ENCODE peak calls at places on chromosome 16, in five cellular contexts. I is CD8-positive, alpha-beta T cell; C is heart right ventricle; K is AG10803; Q is lung. A is an unnamed sample.

GRCh38 chr16:69323428-69323827 is 7.0 kb downstream of the PDF start:
- DNase-seq in C (no peak), Q (no peak), I (no peak), K (no peak), A (no peak)

GRCh38 chr16:17108596-17108995 is 362.2 kb downstream of the XYLT1 start:
- DNase-seq in K (no peak), I (no peak), Q (no peak), C (no peak), A (no peak)

GRCh38 chr16:49055824-49056545 is 225.7 kb downstream of the CBLN1 start:
- DNase-seq in K (no peak), Q (no peak), C (no peak), I (no peak), A (no peak)

GRCh38 chr16:17354121-17354750 is 116.5 kb downstream of the XYLT1 start:
- DNase-seq in Q (no peak), K (no peak), I (no peak), C (no peak), A (no peak)

GRCh38 chr16:75754126-75754525 is 27.8 kb upstream of the CPHXL start:
- DNase-seq in K (peak), C (no peak), Q (no peak), I (no peak), A (no peak)

GRCh38 chr16:81907681-81908080 is 103.6 kb downstream of the SDR42E1 start:
- DNase-seq in C (no peak), Q (no peak), K (no peak), I (no peak), A (no peak)

GRCh38 chr16:49547448-49547847 is 173.8 kb downstream of the C16orf78 start:
- DNase-seq in C (no peak), K (no peak), Q (no peak), I (no peak), A (no peak)

GRCh38 chr16:24009955-24010354 is 174.2 kb downstream of the PRKCB start:
- DNase-seq in I (no peak), C (no peak), K (no peak), Q (no peak), A (no peak)

GRCh38 chr16:29729116-29729521 is 16.7 kb downstream of the C16orf54 start:
- DNase-seq in I (no peak), Q (no peak), C (no peak), K (peak), A (peak)

GRCh38 chr16:81823111-81823510 is 44.0 kb downstream of the PLCG2 start:
- DNase-seq in K (no peak), Q (no peak), I (no peak), C (peak), A (no peak)

GRCh38 chr16:88448461-88449266 is 4.4 kb upstream of the ZFPM1 start:
- DNase-seq in C (no peak), I (no peak), Q (no peak), K (no peak), A (no peak)

GRCh38 chr16:88446061-88446460 is 7.0 kb upstream of the ZFPM1 start:
- DNase-seq in I (no peak), K (no peak), C (no peak), Q (no peak), A (no peak)

GRCh38 chr16:88446736-88447135 is 6.3 kb upstream of the ZFPM1 start:
- DNase-seq in Q (no peak), K (no peak), C (no peak), I (no peak), A (no peak)

GRCh38 chr16:88449267-88449561 is 3.9 kb upstream of the ZFPM1 start:
- DNase-seq in I (no peak), K (no peak), C (no peak), Q (no peak), A (no peak)

GRCh38 chr16:88447881-88448280 is 5.2 kb upstream of the ZFPM1 start:
- DNase-seq in I (no peak), K (no peak), Q (no peak), C (no peak), A (no peak)
- H3K4me3 ChIP-seq in I (no peak), K (no peak), Q (no peak), C (no peak), A (no peak)

GRCh38 chr16:70653406-70653805 is 7.0 kb downstream of the IL34 start:
- DNase-seq in K (no peak), C (no peak), Q (no peak), I (no peak), A (no peak)
- H3K4me3 ChIP-seq in K (no peak), C (no peak), Q (no peak), I (no peak), A (no peak)

GRCh38 chr16:13606804-13607203 is 313.1 kb upstream of the ERCC4 start:
- DNase-seq in Q (no peak), C (no peak), K (no peak), I (no peak), A (no peak)
- H3K4me3 ChIP-seq in Q (no peak), C (no peak), K (no peak), I (no peak), A (no peak)

DNA sequence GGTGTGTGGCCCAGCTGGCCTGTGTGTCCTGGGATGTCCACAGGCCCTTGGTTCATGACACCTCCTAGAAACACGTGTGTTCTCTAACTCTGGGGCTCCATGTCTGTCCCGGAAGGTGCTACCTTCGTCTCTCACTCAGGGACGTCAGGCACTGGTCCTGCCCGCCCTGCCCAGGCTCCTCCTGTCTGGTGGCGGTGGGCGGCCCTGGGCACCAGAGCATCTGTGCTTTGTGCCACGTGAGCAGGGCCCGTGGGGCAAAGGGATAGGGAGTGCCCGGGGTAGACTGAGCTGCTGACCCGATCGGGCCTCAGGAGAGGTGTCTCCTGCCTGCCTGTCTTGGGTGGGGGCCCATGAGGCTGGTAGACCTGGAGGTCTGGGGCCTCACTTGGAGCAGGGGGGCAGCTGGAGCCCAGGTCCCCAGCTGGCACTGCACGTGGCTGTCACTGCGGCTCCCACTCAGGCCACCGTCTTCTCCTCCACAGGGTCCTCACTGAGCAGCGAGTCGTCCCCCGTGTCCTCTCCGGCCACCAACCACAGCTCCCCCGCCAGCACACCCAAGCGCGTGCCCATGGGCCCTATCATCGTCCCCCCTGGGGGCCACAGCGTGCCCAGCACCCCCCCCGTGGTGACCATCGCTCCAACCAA is 35.1 kb downstream of the GSE1 start:
- DNase-seq in K (no peak), Q (no peak), C (no peak), I (no peak), A (no peak)
- H3K4me3 ChIP-seq in K (no peak), Q (no peak), C (no peak), I (no peak), A (no peak)

GRCh38 chr16:55922662-55923061 is 47.5 kb upstream of the CES5A start:
- DNase-seq in Q (no peak), K (no peak), C (no peak), I (no peak), A (no peak)
- H3K4me3 ChIP-seq in Q (no peak), K (no peak), C (no peak), I (no peak), A (no peak)

GRCh38 chr16:78560997-78561396 is 461.5 kb downstream of the WWOX start:
- DNase-seq in I (no peak), Q (no peak), C (no peak), K (no peak), A (no peak)
- H3K4me3 ChIP-seq in I (no peak), Q (no peak), C (no peak), K (no peak), A (no peak)

GRCh38 chr16:62033065-62033464 is 3.2 kb downstream of the CDH8 start:
- DNase-seq in C (no peak), I (no peak), Q (no peak), K (no peak), A (no peak)

GRCh38 chr16:62036101-62036806 is at the start of gene CDH8:
- DNase-seq in C (no peak), Q (no peak), I (no peak), K (peak), A (no peak)

GRCh38 chr16:62035115-62036092 is 834 bp downstream of the CDH8 start:
- DNase-seq in K (no peak), C (no peak), Q (no peak), I (no peak), A (peak)

GRCh38 chr16:62036807-62037135 is 533 bp upstream of the CDH8 start:
- DNase-seq in K (no peak), Q (no peak), I (no peak), C (no peak), A (peak)

DNA sequence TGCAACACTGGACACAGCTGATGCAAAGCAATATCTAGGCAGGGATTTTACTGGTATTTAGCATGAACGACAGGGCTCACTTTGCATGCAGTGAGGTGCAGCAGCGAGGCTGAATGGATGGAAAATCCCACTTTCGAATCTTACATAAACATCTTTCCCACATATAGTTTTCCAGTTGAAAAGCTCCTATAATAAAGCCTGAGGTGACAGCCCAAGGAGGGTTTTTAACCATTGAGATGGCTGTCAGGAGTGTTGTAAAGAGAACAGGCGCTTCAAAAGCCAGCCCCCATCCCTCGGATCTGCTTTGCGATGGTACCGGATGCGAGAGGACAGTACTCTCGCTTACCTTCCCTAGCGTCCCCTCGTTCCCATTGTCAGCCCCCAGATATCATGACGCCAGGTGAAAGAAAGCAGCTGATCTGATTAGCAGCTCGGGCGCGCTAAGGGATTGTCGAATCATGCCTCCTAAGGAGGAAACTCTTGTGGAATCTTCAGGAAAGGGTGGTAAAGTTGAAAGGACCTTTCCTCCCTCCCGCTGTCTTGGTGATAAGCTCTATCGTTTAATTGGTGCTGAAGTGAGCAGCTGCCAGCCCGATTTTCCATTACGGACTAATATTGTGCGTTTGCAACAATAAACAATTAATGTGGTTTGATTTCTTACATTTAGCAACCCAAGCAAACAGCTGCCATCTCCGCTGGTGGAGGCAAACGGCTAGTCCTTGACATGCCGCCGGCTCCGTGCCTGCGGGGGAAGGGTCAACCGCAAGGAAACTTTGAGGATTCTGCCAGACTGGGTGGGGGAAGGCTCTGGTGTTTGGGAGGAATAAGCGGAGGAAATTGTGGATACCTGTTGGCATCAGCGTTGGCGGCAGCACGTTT is 1.8 kb downstream of the CDH8 start:
- DNase-seq in I (no peak), Q (no peak), K (no peak), C (no peak), A (no peak)
- H3K4me3 ChIP-seq in I (no peak), Q (no peak), K (peak), C (peak), A (peak)

GRCh38 chr16:15973460-15973859 is 24.0 kb downstream of the ABCC1 start:
- DNase-seq in C (no peak), I (no peak), Q (no peak), K (no peak), A (peak)
- H3K4me3 ChIP-seq in C (no peak), I (no peak), Q (no peak), K (no peak), A (no peak)

GRCh38 chr16:10877472-10877946 is 507 bp downstream of the CIITA start:
- DNase-seq in K (no peak), I (no peak), C (no peak), Q (no peak), A (no peak)

GRCh38 chr16:10878644-10879498 is 1.9 kb downstream of the CIITA start:
- DNase-seq in K (peak), Q (peak), I (no peak), C (peak), A (peak)

GRCh38 chr16:10879681-10880589 is 2.9 kb downstream of the CIITA start:
- DNase-seq in I (no peak), C (no peak), K (no peak), Q (no peak), A (no peak)

GRCh38 chr16:10876799-10877341 is at the start of gene CIITA:
- DNase-seq in Q (peak), K (peak), I (peak), C (peak), A (peak)

GRCh38 chr16:10878328-10878643 is 1.3 kb downstream of the CIITA start:
- DNase-seq in I (no peak), Q (no peak), K (no peak), C (no peak), A (no peak)
- H3K4me3 ChIP-seq in I (peak), Q (peak), K (peak), C (peak), A (peak)

A was measured in osteoblast.